ENCODE peak calls at places on chromosome 1, in eight cellular contexts. U, R, B, F, M, Y, I and P are unnamed samples.
A peak's percentile ranks its signal among the peaks of the same experiment; 100 is the strongest.

GRCh38 chr1:25902462-25902861 is 3.8 kb downstream of the STMN1 start:
- DNase-seq in U (no peak), R (no peak), B (no peak), F (no peak), M (no peak), Y (no peak), I (no peak), P (no peak)

GRCh38 chr1:41162441-41162840 is 79.7 kb downstream of the SCMH1 start:
- DNase-seq in U (no peak), R (no peak), B (no peak), F (no peak), M (no peak), Y (no peak), I (no peak), P (no peak)

GRCh38 chr1:77025599-77025998 is 158.3 kb downstream of the ST6GALNAC5 start:
- DNase-seq in U (no peak), R (no peak), B (no peak), F (no peak), M (no peak), Y (no peak), I (no peak), P (no peak)

GRCh38 chr1:51433269-51433971 is 85.6 kb downstream of the EPS15 start:
- DNase-seq in U (no peak), R (no peak), B (no peak), F (no peak), M (peak; percentile 20), Y (no peak), I (no peak), P (no peak)

GRCh38 chr1:90879281-90879680 is 142.6 kb downstream of the ZNF644 start:
- DNase-seq in U (no peak), R (no peak), B (peak; percentile 4), F (no peak), M (no peak), Y (no peak), I (peak; percentile 10), P (no peak)

GRCh38 chr1:235083589-235084323 is 44.9 kb downstream of the TOMM20 start:
- DNase-seq in U (peak; percentile 41), R (peak; percentile 89), B (peak; percentile 92), F (peak; percentile 92), M (peak; percentile 90), Y (peak; percentile 80), I (peak; percentile 89), P (peak; percentile 94)

GRCh38 chr1:111516008-111516535 is 12.6 kb upstream of the ADORA3 start:
- DNase-seq in U (no peak), R (peak; percentile 68), B (peak; percentile 76), F (no peak), M (peak; percentile 65), Y (peak; percentile 29), I (peak; percentile 71), P (no peak)

GRCh38 chr1:104235141-104235540 is 485.4 kb downstream of the AMY1C start:
- DNase-seq in U (no peak), R (no peak), B (no peak), F (no peak), M (no peak), Y (no peak), I (no peak), P (no peak)

GRCh38 chr1:160674415-160674814 is 27.6 kb upstream of the SLAMF1 start:
- DNase-seq in U (no peak), R (no peak), B (no peak), F (no peak), M (no peak), Y (no peak), I (no peak), P (no peak)

GRCh38 chr1:17559618-17560419 is 20.3 kb downstream of the ARHGEF10L start:
- DNase-seq in U (no peak), R (no peak), B (no peak), F (peak; percentile 68), M (no peak), Y (peak; percentile 67), I (no peak), P (no peak)

GRCh38 chr1:179077396-179077795 is 4.5 kb upstream of the TOR3A start:
- DNase-seq in U (no peak), R (no peak), B (peak; percentile 75), F (no peak), M (no peak), Y (no peak), I (peak; percentile 66), P (no peak)

GRCh38 chr1:2240251-2241156 is 12.4 kb downstream of the SKI start:
- DNase-seq in U (no peak), R (peak; percentile 97), B (peak; percentile 71), F (peak; percentile 66), M (peak; percentile 93), Y (peak; percentile 87), I (peak; percentile 66), P (peak; percentile 47)

GRCh38 chr1:118335372-118335771 is 150.3 kb upstream of the SPAG17 start:
- DNase-seq in U (no peak), R (no peak), B (peak; percentile 86), F (no peak), M (no peak), Y (no peak), I (peak; percentile 82), P (no peak)

GRCh38 chr1:210949489-210949888 is 184.5 kb downstream of the KCNH1 start:
- DNase-seq in U (no peak), R (no peak), B (no peak), F (no peak), M (no peak), Y (no peak), I (no peak), P (no peak)

GRCh38 chr1:60833173-60833572 is 249.2 kb upstream of the NFIA start:
- DNase-seq in U (no peak), R (no peak), B (no peak), F (peak; percentile 18), M (no peak), Y (no peak), I (no peak), P (no peak)

DNA sequence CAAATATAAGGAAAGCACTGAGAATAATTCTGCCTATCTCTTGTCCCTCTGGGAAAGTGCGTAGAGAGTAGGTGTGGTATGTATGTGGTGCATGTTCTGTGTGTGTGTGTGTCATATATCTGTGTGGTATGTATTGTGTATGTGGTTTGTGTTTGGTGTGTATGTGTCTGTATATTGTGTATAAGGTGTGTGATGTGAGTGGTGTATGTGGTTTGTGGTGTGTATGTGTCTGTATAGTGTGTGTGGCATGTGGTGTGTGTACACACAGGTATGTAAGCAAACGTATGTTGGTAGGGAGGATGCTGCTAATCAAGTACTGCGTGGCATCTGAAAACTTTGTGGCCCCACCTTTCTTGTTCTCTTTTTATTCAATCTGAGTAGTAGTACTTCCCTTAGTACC is 68.3 kb upstream of the LAX1 start:
- DNase-seq in U (no peak), R (no peak), B (no peak), F (no peak), M (no peak), Y (no peak), I (no peak), P (no peak)
- H3K27me3 ChIP-seq in U (no peaks in the 10 kb centered on the region), R (no peaks in the 10 kb centered on the region), B (no peaks in the 10 kb centered on the region), F (no peaks in the 10 kb centered on the region), M (no peaks in the 10 kb centered on the region), Y (no peaks in the 10 kb centered on the region), I (no peaks in the 10 kb centered on the region), P (no peaks in the 10 kb centered on the region)

DNA sequence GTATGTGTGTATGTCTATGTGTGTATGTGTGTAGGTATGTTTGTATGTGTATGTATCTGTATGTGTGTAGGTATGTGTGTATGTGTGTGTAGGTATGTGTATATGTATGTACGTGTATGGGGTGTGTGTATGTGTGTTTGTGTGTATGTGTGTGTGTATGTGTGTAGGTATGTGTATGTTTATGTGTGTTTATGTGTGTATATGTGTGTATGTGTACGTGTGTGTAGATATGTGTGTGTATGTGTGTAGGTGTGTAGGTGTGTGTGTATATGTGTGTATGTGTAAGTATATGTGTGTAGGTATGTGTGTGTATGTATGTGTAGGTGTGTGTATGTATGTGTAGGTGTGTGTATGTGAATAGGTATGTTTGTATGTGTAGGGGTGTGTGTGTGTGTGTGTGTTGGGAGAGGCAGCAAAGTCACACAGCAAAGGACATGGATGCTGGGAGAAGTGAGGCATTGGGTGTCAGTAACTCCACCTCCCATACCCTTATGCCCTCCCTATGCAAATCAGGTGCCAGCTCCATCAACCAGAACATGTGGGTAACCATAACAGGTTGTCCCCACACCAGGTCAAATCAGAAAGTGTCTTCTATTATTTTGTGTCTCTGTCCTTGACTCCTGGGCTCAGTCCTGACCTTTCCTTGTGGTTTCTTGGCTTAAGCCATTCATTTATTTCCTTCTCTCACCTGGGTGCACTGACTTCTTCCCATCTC is 15.0 kb upstream of the KCNAB2 start:
- DNase-seq in U (no peak), R (no peak), B (no peak), F (no peak), M (no peak), Y (no peak), I (no peak), P (no peak)
- TF ChIP-seq CTCF in U (no peak), R (no peak), B (no peak), F (no peak), M (no peak), Y (no peak), I (no peak), P (no peak)

DNA sequence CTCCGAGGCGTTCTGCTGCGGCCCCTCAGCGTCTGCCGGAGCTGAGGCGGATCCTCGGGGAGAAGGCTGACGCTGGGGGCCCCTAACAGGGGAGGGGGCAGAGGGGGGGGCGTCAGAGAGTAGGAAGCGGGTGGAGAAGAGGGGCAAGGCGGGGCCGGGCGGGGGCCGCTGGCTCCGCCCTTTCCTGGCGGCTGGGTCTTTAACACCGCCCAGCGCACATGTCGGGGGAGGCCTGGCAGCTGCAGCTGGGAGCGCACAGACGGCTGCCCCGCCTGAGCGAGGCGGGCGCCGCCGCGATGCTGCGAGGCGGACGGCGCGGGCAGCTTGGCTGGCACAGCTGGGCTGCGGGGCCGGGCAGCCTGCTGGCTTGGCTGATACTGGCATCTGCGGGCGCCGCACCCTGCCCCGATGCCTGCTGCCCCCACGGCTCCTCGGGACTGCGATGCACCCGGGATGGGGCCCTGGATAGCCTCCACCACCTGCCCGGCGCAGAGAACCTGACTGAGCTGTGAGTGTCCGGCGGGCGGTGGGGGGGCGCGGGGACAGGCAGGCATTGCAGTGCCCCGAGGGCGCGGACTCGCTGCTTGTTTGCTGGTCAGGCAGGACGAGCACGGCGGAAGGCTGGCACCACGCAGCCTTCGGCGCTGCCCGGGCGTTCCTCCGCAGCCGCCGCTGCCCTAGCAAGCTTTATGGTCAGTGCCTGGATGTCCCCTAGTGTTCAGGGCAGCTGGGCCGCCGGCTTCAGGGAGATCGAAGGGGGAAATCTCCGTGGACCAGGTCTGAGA is at the start of gene NTRK1:
- DNase-seq in U (no peak), R (no peak), B (peak; percentile 30), F (peak; percentile 61), M (peak; percentile 11), Y (peak; percentile 29), I (no peak), P (no peak)
- H3K27me3 ChIP-seq in U (peaks cover 96% of the 10 kb centered on the region), R (peaks cover 81% of the 10 kb centered on the region), B (peaks cover 72% of the 10 kb centered on the region), F (peaks cover 94% of the 10 kb centered on the region), M (peaks cover 34% of the 10 kb centered on the region), Y (peaks cover 98% of the 10 kb centered on the region), I (peaks cover 70% of the 10 kb centered on the region), P (peaks cover 13% of the 10 kb centered on the region)

DNA sequence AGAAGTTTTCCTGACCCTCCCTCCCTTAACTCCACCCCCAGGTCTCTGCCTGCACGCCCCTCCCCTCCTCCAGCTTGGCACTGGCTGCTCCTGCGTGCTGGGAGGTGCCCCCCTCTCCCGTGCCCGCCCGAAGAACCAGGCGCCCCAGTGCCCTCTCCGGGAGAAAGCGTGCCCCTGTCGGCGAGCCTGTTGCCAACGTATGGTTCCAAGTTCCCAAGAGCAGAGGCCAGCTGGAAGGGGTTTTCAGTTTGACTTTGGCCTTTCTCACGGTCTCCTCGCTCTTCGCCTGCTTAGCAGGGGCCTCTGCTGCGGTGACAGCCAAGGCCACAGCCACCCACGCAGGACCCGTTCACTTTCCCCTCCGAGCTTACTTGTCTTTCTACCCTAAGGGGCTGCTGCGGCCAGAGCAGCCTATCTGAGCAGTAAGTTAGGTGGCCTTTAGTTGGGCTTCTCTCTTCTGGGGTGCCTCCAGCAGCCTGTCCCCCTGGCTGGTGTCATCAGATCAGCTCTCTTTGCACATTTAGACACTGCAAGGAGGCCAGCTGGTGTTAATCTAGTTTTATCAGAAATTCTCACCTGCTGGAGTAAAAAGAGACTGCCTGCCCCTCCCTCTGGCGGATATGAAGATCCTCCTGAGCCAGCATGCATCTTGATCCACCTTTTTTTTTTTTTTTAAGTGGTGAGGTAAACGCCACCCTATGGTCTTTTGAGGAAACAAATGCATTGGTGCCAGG is 1.5 kb downstream of the STUM start:
- DNase-seq in U (no peak), R (no peak), B (no peak), F (peak; percentile 45), M (no peak), Y (peak; percentile 68), I (no peak), P (peak; percentile 82)
- TF ChIP-seq CTCF in U (no peak), R (peak; percentile 23), B (no peak), F (peak; percentile 11), M (no peak), Y (peak; percentile 12), I (no peak), P (peak; percentile 22)